ENCODE peak calls at places on chromosomes 7 and 10, in eight cellular contexts. One of them, this sample, is unnamed. For H3K36me3, the result is how much of the 10 kb centered on the place peaks cover.

GRCh38 chr10:35637456-35637855 is 4.6 kb downstream of the FZD8 start:
- DNase-seq in stomach: no peak
- DNase-seq in cardiac muscle cell: peak
- DNase-seq in lower lobe of right lung: no peak
- DNase-seq in body of pancreas: no peak
- DNase-seq in PC-9: no peak
- DNase-seq in Karpas-422: no peak
- DNase-seq in WERI-Rb-1: no peak
- DNase-seq in this sample: no peak

GRCh38 chr10:15363031-15363430 is 8.1 kb downstream of the FAM171A1 start:
- DNase-seq in WERI-Rb-1: no peak
- DNase-seq in stomach: no peak
- DNase-seq in PC-9: no peak
- DNase-seq in cardiac muscle cell: no peak
- DNase-seq in body of pancreas: no peak
- DNase-seq in Karpas-422: no peak
- DNase-seq in lower lobe of right lung: no peak
- DNase-seq in this sample: no peak

GRCh38 chr7:43784030-43785001 is 25.8 kb downstream of the BLVRA start:
- DNase-seq in cardiac muscle cell: no peak
- DNase-seq in lower lobe of right lung: peak
- DNase-seq in PC-9: no peak
- DNase-seq in body of pancreas: no peak
- DNase-seq in stomach: no peak
- DNase-seq in WERI-Rb-1: no peak
- DNase-seq in Karpas-422: no peak
- DNase-seq in this sample: no peak

GRCh38 chr7:14377646-14378266 is 388.3 kb upstream of the ETV1 start:
- DNase-seq in Karpas-422: no peak
- DNase-seq in lower lobe of right lung: no peak
- DNase-seq in body of pancreas: no peak
- DNase-seq in stomach: no peak
- DNase-seq in PC-9: no peak
- DNase-seq in WERI-Rb-1: no peak
- DNase-seq in cardiac muscle cell: no peak
- DNase-seq in this sample: no peak

GRCh38 chr10:76435154-76435553 is 1003.7 kb downstream of the LRMDA start:
- DNase-seq in cardiac muscle cell: no peak
- DNase-seq in WERI-Rb-1: no peak
- DNase-seq in body of pancreas: no peak
- DNase-seq in Karpas-422: no peak
- DNase-seq in stomach: no peak
- DNase-seq in PC-9: no peak
- DNase-seq in lower lobe of right lung: no peak
- DNase-seq in this sample: no peak

GRCh38 chr7:90594791-90595317 is 1.3 kb upstream of the CDK14 start:
- DNase-seq in Karpas-422: no peak
- DNase-seq in PC-9: peak
- DNase-seq in cardiac muscle cell: no peak
- DNase-seq in lower lobe of right lung: no peak
- DNase-seq in body of pancreas: peak
- DNase-seq in WERI-Rb-1: no peak
- DNase-seq in stomach: no peak
- DNase-seq in this sample: peak

GRCh38 chr7:55152490-55152889 is 133.7 kb downstream of the EGFR start:
- DNase-seq in Karpas-422: no peak
- DNase-seq in WERI-Rb-1: no peak
- DNase-seq in PC-9: no peak
- DNase-seq in stomach: no peak
- DNase-seq in body of pancreas: no peak
- DNase-seq in cardiac muscle cell: no peak
- DNase-seq in lower lobe of right lung: no peak
- DNase-seq in this sample: no peak

GRCh38 chr7:12130664-12131063 is 80.4 kb upstream of the TMEM106B start:
- DNase-seq in body of pancreas: no peak
- DNase-seq in WERI-Rb-1: no peak
- DNase-seq in stomach: no peak
- DNase-seq in cardiac muscle cell: no peak
- DNase-seq in Karpas-422: no peak
- DNase-seq in PC-9: no peak
- DNase-seq in lower lobe of right lung: no peak
- DNase-seq in this sample: no peak

GRCh38 chr7:41451826-41452225 is 251.1 kb downstream of the INHBA start:
- DNase-seq in Karpas-422: no peak
- DNase-seq in lower lobe of right lung: no peak
- DNase-seq in cardiac muscle cell: no peak
- DNase-seq in body of pancreas: no peak
- DNase-seq in WERI-Rb-1: no peak
- DNase-seq in PC-9: no peak
- DNase-seq in stomach: no peak
- DNase-seq in this sample: no peak

GRCh38 chr7:24576171-24577052 is 3.2 kb downstream of the PALS2 start:
- DNase-seq in body of pancreas: peak
- DNase-seq in PC-9: peak
- DNase-seq in stomach: peak
- DNase-seq in WERI-Rb-1: peak
- DNase-seq in lower lobe of right lung: no peak
- DNase-seq in cardiac muscle cell: peak
- DNase-seq in Karpas-422: peak
- DNase-seq in this sample: no peak

GRCh38 chr7:36266683-36267082 is 113.6 kb downstream of the EEPD1 start:
- DNase-seq in lower lobe of right lung: no peak
- DNase-seq in stomach: no peak
- DNase-seq in PC-9: no peak
- DNase-seq in body of pancreas: no peak
- DNase-seq in WERI-Rb-1: no peak
- DNase-seq in cardiac muscle cell: no peak
- DNase-seq in Karpas-422: no peak
- DNase-seq in this sample: no peak

GRCh38 chr10:66836057-66836456 is 89.8 kb upstream of the LRRTM3 start:
- DNase-seq in lower lobe of right lung: no peak
- DNase-seq in WERI-Rb-1: no peak
- DNase-seq in Karpas-422: no peak
- DNase-seq in PC-9: peak
- DNase-seq in stomach: no peak
- DNase-seq in body of pancreas: no peak
- DNase-seq in cardiac muscle cell: peak
- DNase-seq in this sample: no peak

GRCh38 chr7:23654508-23654907 is 25.5 kb upstream of the FAM221A start:
- DNase-seq in cardiac muscle cell: no peak
- DNase-seq in stomach: peak
- DNase-seq in Karpas-422: peak
- DNase-seq in PC-9: peak
- DNase-seq in WERI-Rb-1: peak
- DNase-seq in body of pancreas: peak
- DNase-seq in lower lobe of right lung: no peak
- DNase-seq in this sample: no peak

GRCh38 chr7:82105463-82105862 is 335.6 kb upstream of the HGF start:
- DNase-seq in cardiac muscle cell: no peak
- DNase-seq in lower lobe of right lung: no peak
- DNase-seq in stomach: no peak
- DNase-seq in WERI-Rb-1: no peak
- DNase-seq in Karpas-422: no peak
- DNase-seq in PC-9: no peak
- DNase-seq in body of pancreas: no peak
- DNase-seq in this sample: no peak

GRCh38 chr7:115672024-115672423 is 358.5 kb downstream of the TFEC start:
- DNase-seq in PC-9: no peak
- DNase-seq in stomach: no peak
- DNase-seq in WERI-Rb-1: no peak
- DNase-seq in Karpas-422: no peak
- DNase-seq in body of pancreas: no peak
- DNase-seq in lower lobe of right lung: no peak
- DNase-seq in cardiac muscle cell: no peak
- DNase-seq in this sample: no peak

GRCh38 chr10:93859049-93859655 is 34.6 kb upstream of the SLC35G1 start:
- DNase-seq in lower lobe of right lung: no peak
- DNase-seq in body of pancreas: no peak
- DNase-seq in PC-9: no peak
- DNase-seq in WERI-Rb-1: no peak
- DNase-seq in stomach: no peak
- DNase-seq in cardiac muscle cell: no peak
- DNase-seq in Karpas-422: peak
- DNase-seq in this sample: no peak

GRCh38 chr10:69316313-69317059 is 38.2 kb downstream of the HK1 start:
- DNase-seq in lower lobe of right lung: no peak
- DNase-seq in cardiac muscle cell: no peak
- DNase-seq in body of pancreas: no peak
- DNase-seq in WERI-Rb-1: no peak
- DNase-seq in stomach: no peak
- DNase-seq in Karpas-422: no peak
- DNase-seq in PC-9: peak
- DNase-seq in this sample: no peak

GRCh38 chr10:43211431-43212042 is 55.3 kb downstream of the RASGEF1A start:
- DNase-seq in PC-9: no peak
- DNase-seq in stomach: no peak
- DNase-seq in WERI-Rb-1: no peak
- DNase-seq in Karpas-422: no peak
- DNase-seq in cardiac muscle cell: no peak
- DNase-seq in body of pancreas: no peak
- DNase-seq in lower lobe of right lung: peak
- DNase-seq in this sample: no peak

GRCh38 chr10:14063531-14064317 is 267.0 kb downstream of the FRMD4A start:
- DNase-seq in PC-9: no peak
- DNase-seq in cardiac muscle cell: peak
- DNase-seq in Karpas-422: no peak
- DNase-seq in WERI-Rb-1: peak
- DNase-seq in body of pancreas: no peak
- DNase-seq in lower lobe of right lung: no peak
- DNase-seq in stomach: no peak
- DNase-seq in this sample: no peak

GRCh38 chr7:46525876-46526275 is 604.8 kb upstream of the IGFBP3 start:
- DNase-seq in WERI-Rb-1: no peak
- DNase-seq in cardiac muscle cell: no peak
- DNase-seq in body of pancreas: peak
- DNase-seq in PC-9: no peak
- DNase-seq in lower lobe of right lung: no peak
- DNase-seq in stomach: no peak
- DNase-seq in Karpas-422: no peak
- DNase-seq in this sample: no peak

GRCh38 chr10:43386981-43387677 is 15.7 kb downstream of the FXYD4 start:
- DNase-seq in lower lobe of right lung: no peak
- DNase-seq in PC-9: no peak
- DNase-seq in cardiac muscle cell: no peak
- DNase-seq in body of pancreas: no peak
- DNase-seq in Karpas-422: no peak
- DNase-seq in WERI-Rb-1: no peak
- DNase-seq in stomach: no peak
- DNase-seq in this sample: no peak

GRCh38 chr10:123970207-123970926 is 78.8 kb upstream of the CPXM2 start:
- DNase-seq in lower lobe of right lung: no peak
- DNase-seq in WERI-Rb-1: peak
- DNase-seq in stomach: no peak
- DNase-seq in body of pancreas: no peak
- DNase-seq in Karpas-422: no peak
- DNase-seq in PC-9: no peak
- DNase-seq in cardiac muscle cell: peak
- DNase-seq in this sample: no peak

GRCh38 chr7:44565097-44565794 is 8.5 kb downstream of the DDX56 start:
- DNase-seq in WERI-Rb-1: peak
- DNase-seq in stomach: peak
- DNase-seq in body of pancreas: peak
- DNase-seq in cardiac muscle cell: peak
- DNase-seq in lower lobe of right lung: peak
- DNase-seq in Karpas-422: peak
- DNase-seq in PC-9: peak
- DNase-seq in this sample: no peak

GRCh38 chr10:3136336-3136735 is 36.2 kb downstream of the PITRM1 start:
- DNase-seq in PC-9: no peak
- DNase-seq in lower lobe of right lung: no peak
- DNase-seq in Karpas-422: no peak
- DNase-seq in WERI-Rb-1: no peak
- DNase-seq in body of pancreas: peak
- DNase-seq in cardiac muscle cell: no peak
- DNase-seq in stomach: no peak
- DNase-seq in this sample: no peak
- H3K36me3 ChIP-seq in PC-9: under half
- H3K36me3 ChIP-seq in lower lobe of right lung: half or more
- H3K36me3 ChIP-seq in Karpas-422: half or more
- H3K36me3 ChIP-seq in WERI-Rb-1: half or more
- H3K36me3 ChIP-seq in body of pancreas: under half
- H3K36me3 ChIP-seq in cardiac muscle cell: half or more
- H3K36me3 ChIP-seq in stomach: half or more
- H3K36me3 ChIP-seq in this sample: half or more

GRCh38 chr10:128047337-128047736 is 78.9 kb downstream of the MKI67 start:
- DNase-seq in Karpas-422: peak
- DNase-seq in WERI-Rb-1: no peak
- DNase-seq in PC-9: peak
- DNase-seq in lower lobe of right lung: peak
- DNase-seq in stomach: peak
- DNase-seq in cardiac muscle cell: peak
- DNase-seq in body of pancreas: peak
- DNase-seq in this sample: no peak
- H3K27ac ChIP-seq in Karpas-422: peak
- H3K27ac ChIP-seq in WERI-Rb-1: no peak
- H3K27ac ChIP-seq in PC-9: peak
- H3K27ac ChIP-seq in lower lobe of right lung: peak
- H3K27ac ChIP-seq in stomach: peak
- H3K27ac ChIP-seq in cardiac muscle cell: peak
- H3K27ac ChIP-seq in body of pancreas: no peak
- H3K27ac ChIP-seq in this sample: peak

DNA sequence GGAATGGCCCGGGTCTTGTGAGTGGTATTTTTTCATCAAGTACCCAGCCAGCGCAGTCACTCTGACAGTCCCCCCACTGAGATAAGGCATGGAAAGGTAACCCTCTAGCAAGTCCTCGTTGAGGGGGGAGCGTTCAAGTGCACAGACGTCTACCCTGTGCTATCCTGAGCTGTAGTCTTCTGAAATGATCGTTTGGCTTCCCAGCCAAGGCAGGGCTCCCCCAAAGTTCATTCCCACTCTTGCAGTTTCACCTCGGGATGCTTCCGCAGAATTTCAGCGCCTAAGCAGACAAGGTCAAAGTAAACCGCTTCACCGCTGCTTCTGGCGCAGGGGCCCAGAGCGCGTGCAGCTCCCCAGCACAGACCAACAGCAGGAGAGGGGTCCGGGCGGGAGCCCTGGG is 1.8 kb downstream of the INSYN2A start:
- DNase-seq in lower lobe of right lung: no peak
- DNase-seq in cardiac muscle cell: no peak
- DNase-seq in WERI-Rb-1: no peak
- DNase-seq in stomach: no peak
- DNase-seq in body of pancreas: no peak
- DNase-seq in PC-9: no peak
- DNase-seq in Karpas-422: no peak
- DNase-seq in this sample: no peak
- H3K4me3 ChIP-seq in lower lobe of right lung: peak
- H3K4me3 ChIP-seq in cardiac muscle cell: peak
- H3K4me3 ChIP-seq in WERI-Rb-1: no peak
- H3K4me3 ChIP-seq in stomach: no peak
- H3K4me3 ChIP-seq in body of pancreas: no peak
- H3K4me3 ChIP-seq in PC-9: no peak
- H3K4me3 ChIP-seq in Karpas-422: no peak
- H3K4me3 ChIP-seq in this sample: peak

DNA sequence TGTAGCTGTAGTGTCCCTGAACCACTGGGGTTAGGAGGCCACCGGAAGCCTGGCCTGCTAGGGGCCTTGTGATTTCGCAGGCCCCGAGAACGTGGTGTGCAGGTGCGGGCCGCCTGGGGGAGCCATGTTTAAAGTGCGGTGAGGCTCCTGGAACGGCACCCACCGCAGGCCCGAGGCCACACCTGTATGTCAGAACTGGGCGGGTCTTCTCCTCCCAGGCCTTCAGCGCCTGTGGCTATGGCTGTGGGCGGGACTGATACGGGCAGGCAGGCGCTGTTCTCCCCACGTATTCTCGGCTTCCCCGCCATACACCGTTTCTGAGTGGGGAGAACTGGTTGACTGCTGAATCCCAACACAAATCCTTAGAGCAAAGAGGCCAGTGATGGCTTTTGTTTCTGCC is 74.8 kb downstream of the DNAJB6 start:
- DNase-seq in body of pancreas: no peak
- DNase-seq in cardiac muscle cell: no peak
- DNase-seq in lower lobe of right lung: peak
- DNase-seq in WERI-Rb-1: no peak
- DNase-seq in PC-9: peak
- DNase-seq in Karpas-422: no peak
- DNase-seq in stomach: no peak
- DNase-seq in this sample: no peak
- H3K36me3 ChIP-seq in body of pancreas: under half
- H3K36me3 ChIP-seq in cardiac muscle cell: under half
- H3K36me3 ChIP-seq in lower lobe of right lung: half or more
- H3K36me3 ChIP-seq in WERI-Rb-1: under half
- H3K36me3 ChIP-seq in PC-9: under half
- H3K36me3 ChIP-seq in Karpas-422: under half
- H3K36me3 ChIP-seq in stomach: half or more
- H3K36me3 ChIP-seq in this sample: under half

This sample was measured in thoracic aorta.